ENCODE peak calls at places on chromosomes 7 and 10, in seven cellular contexts. U, L, M, D, S, H and Q are unnamed samples.

GRCh38 chr7:108278281-108278680 is 148.1 kb upstream of the LAMB4 start:
- DNase-seq in D (no peak), H (no peak), S (no peak), U (no peak), M (no peak), L (no peak), Q (no peak)

GRCh38 chr7:15446280-15446679 is 115.5 kb downstream of the AGMO start:
- DNase-seq in D (no peak), U (no peak), M (no peak), H (no peak), S (no peak), L (peak), Q (no peak)

GRCh38 chr7:77887567-77887966 is 89.0 kb downstream of the PHTF2 start:
- DNase-seq in H (no peak), L (no peak), S (no peak), M (no peak), D (peak), U (no peak), Q (peak)

GRCh38 chr10:30722956-30723355 is 93.4 kb upstream of the LYZL2 start:
- DNase-seq in L (no peak), D (no peak), M (no peak), U (no peak), S (no peak), H (no peak), Q (no peak)

GRCh38 chr7:129489491-129489890 is 12.8 kb upstream of the SMKR1 start:
- DNase-seq in L (no peak), U (no peak), M (no peak), H (no peak), D (peak), S (no peak), Q (no peak)

GRCh38 chr10:97099089-97099488 is 86.7 kb downstream of the SLIT1 start:
- DNase-seq in H (no peak), M (no peak), L (no peak), D (no peak), S (no peak), U (no peak), Q (no peak)

GRCh38 chr10:102678842-102679289 is 34.6 kb downstream of the TRIM8 start:
- DNase-seq in L (peak), S (no peak), D (peak), H (peak), U (peak), M (peak), Q (peak)

GRCh38 chr7:29806131-29806792 is at the start of gene WIPF3:
- DNase-seq in M (peak), U (peak), D (no peak), S (no peak), H (no peak), L (no peak), Q (peak)

GRCh38 chr10:3364768-3365480 is 192.3 kb upstream of the PITRM1 start:
- DNase-seq in H (no peak), D (no peak), L (no peak), M (peak), U (no peak), S (no peak), Q (no peak)

GRCh38 chr7:78020131-78020873 is 221.7 kb downstream of the PHTF2 start:
- DNase-seq in D (peak), M (peak), U (no peak), L (peak), S (peak), H (peak), Q (peak)

GRCh38 chr7:155348806-155349205 is 51.1 kb downstream of the INSIG1 start:
- DNase-seq in M (no peak), U (no peak), S (no peak), L (no peak), H (no peak), D (no peak), Q (no peak)

GRCh38 chr10:99659868-99660366 is 608 bp downstream of the ENTPD7 start:
- DNase-seq in H (no peak), L (no peak), S (no peak), M (peak), U (no peak), D (no peak), Q (peak)

GRCh38 chr10:49568235-49568634 is 29.3 kb upstream of the ERCC6 start:
- DNase-seq in U (no peak), S (no peak), H (no peak), M (no peak), D (peak), L (no peak), Q (no peak)

GRCh38 chr10:15344876-15345285 is 26.2 kb downstream of the FAM171A1 start:
- DNase-seq in M (no peak), D (no peak), S (no peak), L (peak), H (no peak), U (no peak), Q (peak)

GRCh38 chr7:71972513-71972912 is 439.6 kb downstream of the CALN1 start:
- DNase-seq in H (no peak), M (no peak), U (no peak), L (no peak), D (no peak), S (no peak), Q (no peak)

GRCh38 chr7:69109131-69109740 is 489.0 kb upstream of the AUTS2 start:
- DNase-seq in L (no peak), H (peak), D (no peak), S (no peak), M (no peak), U (no peak), Q (no peak)

GRCh38 chr7:30478349-30479228 is at the start of gene NOD1:
- DNase-seq in L (peak), S (peak), M (peak), H (peak), U (peak), D (peak), Q (peak)

GRCh38 chr10:112409755-112410154 is 35.8 kb downstream of the ACSL5 start:
- DNase-seq in D (no peak), S (no peak), U (no peak), M (no peak), H (no peak), L (no peak), Q (no peak)

GRCh38 chr10:15515207-15515606 is 144.1 kb upstream of the FAM171A1 start:
- DNase-seq in D (no peak), M (peak), S (no peak), U (no peak), H (no peak), L (peak), Q (no peak)